ENCODE peak calls at places on chromosomes 4 and X, in five cellular contexts. One of them, this sample, is unnamed.
A peak's percentile ranks its signal among the peaks of the same experiment; 100 is the strongest.

GRCh38 chrX:11381464-11381863 is 88.3 kb downstream of the AMELX start:
- DNase-seq in psoas muscle: no peak
- DNase-seq in cardiac fibroblast: peak; percentile 79
- DNase-seq in SK-N-MC: no peak
- DNase-seq in thoracic aorta: no peak
- DNase-seq in this sample: peak; percentile 50

GRCh38 chr4:153215976-153216375 is 11.7 kb downstream of the TRIM2 start:
- DNase-seq in cardiac fibroblast: no peak
- DNase-seq in psoas muscle: no peak
- DNase-seq in thoracic aorta: no peak
- DNase-seq in SK-N-MC: no peak
- DNase-seq in this sample: no peak

GRCh38 chr4:7660176-7660540 is 225.4 kb upstream of the PSAPL1 start:
- DNase-seq in thoracic aorta: no peak
- DNase-seq in cardiac fibroblast: no peak
- DNase-seq in SK-N-MC: no peak
- DNase-seq in psoas muscle: peak; percentile 24
- DNase-seq in this sample: no peak

GRCh38 chrX:23884427-23885024 is 23.2 kb downstream of the APOO start:
- DNase-seq in psoas muscle: no peak
- DNase-seq in cardiac fibroblast: no peak
- DNase-seq in thoracic aorta: no peak
- DNase-seq in SK-N-MC: no peak
- DNase-seq in this sample: no peak

GRCh38 chr4:89301902-89302301 is 5.7 kb downstream of the GPRIN3 start:
- DNase-seq in psoas muscle: no peak
- DNase-seq in SK-N-MC: no peak
- DNase-seq in cardiac fibroblast: no peak
- DNase-seq in thoracic aorta: no peak
- DNase-seq in this sample: no peak

GRCh38 chr4:139077567-139078355 is 62.2 kb downstream of the NOCT start:
- DNase-seq in psoas muscle: no peak
- DNase-seq in thoracic aorta: no peak
- DNase-seq in cardiac fibroblast: peak; percentile 7
- DNase-seq in SK-N-MC: no peak
- DNase-seq in this sample: no peak

GRCh38 chrX:48785156-48785524 is 1.2 kb upstream of the GATA1 start:
- DNase-seq in cardiac fibroblast: no peak
- DNase-seq in thoracic aorta: no peak
- DNase-seq in psoas muscle: no peak
- DNase-seq in SK-N-MC: no peak
- DNase-seq in this sample: no peak

GRCh38 chrX:44945736-44946135 is 72.7 kb downstream of the KDM6A start:
- DNase-seq in thoracic aorta: no peak
- DNase-seq in psoas muscle: no peak
- DNase-seq in SK-N-MC: no peak
- DNase-seq in cardiac fibroblast: no peak
- DNase-seq in this sample: no peak

GRCh38 chr4:159015862-159016261 is 87.0 kb upstream of the RAPGEF2 start:
- DNase-seq in thoracic aorta: no peak
- DNase-seq in psoas muscle: no peak
- DNase-seq in SK-N-MC: no peak
- DNase-seq in cardiac fibroblast: no peak
- DNase-seq in this sample: no peak

GRCh38 chr4:41214158-41215146 is at the start of gene APBB2:
- DNase-seq in cardiac fibroblast: peak; percentile 98
- DNase-seq in thoracic aorta: peak; percentile 78
- DNase-seq in psoas muscle: peak; percentile 96
- DNase-seq in SK-N-MC: peak; percentile 59
- DNase-seq in this sample: peak; percentile 99

GRCh38 chr4:173538903-173539445 is 8.9 kb upstream of the HAND2 start:
- DNase-seq in psoas muscle: no peak
- DNase-seq in SK-N-MC: no peak
- DNase-seq in cardiac fibroblast: no peak
- DNase-seq in thoracic aorta: no peak
- DNase-seq in this sample: no peak

GRCh38 chr4:150849016-150849415 is 166.1 kb downstream of the LRBA start:
- DNase-seq in cardiac fibroblast: no peak
- DNase-seq in thoracic aorta: no peak
- DNase-seq in psoas muscle: no peak
- DNase-seq in SK-N-MC: no peak
- DNase-seq in this sample: no peak

GRCh38 chrX:68249401-68249831 is 183.9 kb downstream of the OPHN1 start:
- DNase-seq in SK-N-MC: no peak
- DNase-seq in psoas muscle: peak; percentile 60
- DNase-seq in thoracic aorta: no peak
- DNase-seq in cardiac fibroblast: peak; percentile 14
- DNase-seq in this sample: peak; percentile 71

GRCh38 chr4:71466775-71467174 is 128.0 kb downstream of the SLC4A4 start:
- DNase-seq in thoracic aorta: no peak
- DNase-seq in cardiac fibroblast: no peak
- DNase-seq in SK-N-MC: no peak
- DNase-seq in psoas muscle: no peak
- DNase-seq in this sample: no peak

GRCh38 chrX:2967998-2968909 is 38.1 kb upstream of the ARSH start:
- DNase-seq in psoas muscle: no peak
- DNase-seq in SK-N-MC: no peak
- DNase-seq in thoracic aorta: no peak
- DNase-seq in cardiac fibroblast: peak; percentile 56
- DNase-seq in this sample: peak; percentile 34

GRCh38 chr4:160514126-160514525 is 1411.2 kb downstream of the RAPGEF2 start:
- DNase-seq in cardiac fibroblast: no peak
- DNase-seq in SK-N-MC: no peak
- DNase-seq in thoracic aorta: no peak
- DNase-seq in psoas muscle: no peak
- DNase-seq in this sample: no peak

GRCh38 chr4:147447820-147448219 is 33.1 kb upstream of the EDNRA start:
- DNase-seq in cardiac fibroblast: no peak
- DNase-seq in psoas muscle: no peak
- DNase-seq in thoracic aorta: no peak
- DNase-seq in SK-N-MC: no peak
- DNase-seq in this sample: no peak

GRCh38 chr4:44701037-44701436 is 22.8 kb downstream of the GUF1 start:
- DNase-seq in psoas muscle: no peak
- DNase-seq in thoracic aorta: no peak
- DNase-seq in cardiac fibroblast: no peak
- DNase-seq in SK-N-MC: no peak
- DNase-seq in this sample: no peak

GRCh38 chrX:136198678-136199243 is 51.4 kb downstream of the FHL1 start:
- DNase-seq in psoas muscle: peak; percentile 51
- DNase-seq in SK-N-MC: no peak
- DNase-seq in thoracic aorta: no peak
- DNase-seq in cardiac fibroblast: no peak
- DNase-seq in this sample: no peak

GRCh38 chrX:110992611-110993010 is 103.4 kb upstream of the PAK3 start:
- DNase-seq in psoas muscle: no peak
- DNase-seq in thoracic aorta: no peak
- DNase-seq in SK-N-MC: no peak
- DNase-seq in cardiac fibroblast: peak; percentile 13
- DNase-seq in this sample: peak; percentile 63

GRCh38 chr4:94765653-94766052 is 7.9 kb downstream of the BMPR1B start:
- DNase-seq in psoas muscle: no peak
- DNase-seq in thoracic aorta: no peak
- DNase-seq in cardiac fibroblast: no peak
- DNase-seq in SK-N-MC: no peak
- DNase-seq in this sample: no peak

DNA sequence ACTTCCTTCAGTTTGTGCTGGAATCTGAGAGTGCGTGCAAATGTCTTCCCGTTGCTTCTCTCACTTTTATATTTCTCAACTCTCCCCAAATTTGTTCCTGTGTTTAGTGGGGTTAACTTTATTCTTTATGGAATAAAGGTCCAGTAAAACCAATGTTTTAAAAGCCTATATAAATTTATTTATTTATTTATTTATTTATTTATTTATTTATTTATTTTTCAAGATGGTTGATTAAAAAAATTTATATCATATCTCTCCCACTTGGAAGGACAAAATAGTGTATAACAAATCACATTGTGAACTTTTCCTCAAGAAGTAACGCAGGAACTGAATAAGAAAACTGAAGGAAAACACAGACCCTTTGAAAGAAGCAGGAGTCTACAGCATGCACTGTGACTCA is 95.3 kb upstream of the ITM2A start:
- DNase-seq in cardiac fibroblast: no peak
- DNase-seq in thoracic aorta: no peak
- DNase-seq in psoas muscle: no peak
- DNase-seq in SK-N-MC: no peak
- DNase-seq in this sample: no peak
- H3K4me3 ChIP-seq in cardiac fibroblast: no peak overlapping the region
- H3K4me3 ChIP-seq in thoracic aorta: no peak overlapping the region
- H3K4me3 ChIP-seq in psoas muscle: no peak overlapping the region
- H3K4me3 ChIP-seq in SK-N-MC: no peak overlapping the region
- H3K4me3 ChIP-seq in this sample: no peak overlapping the region

GRCh38 chr4:5893013-5893580 is at the start of gene CRMP1:
- DNase-seq in SK-N-MC: no peak
- DNase-seq in cardiac fibroblast: no peak
- DNase-seq in psoas muscle: no peak
- DNase-seq in thoracic aorta: no peak
- DNase-seq in this sample: no peak

GRCh38 chr4:5893591-5893990 is 705 bp upstream of the CRMP1 start:
- DNase-seq in thoracic aorta: no peak
- DNase-seq in cardiac fibroblast: no peak
- DNase-seq in SK-N-MC: no peak
- DNase-seq in psoas muscle: no peak
- DNase-seq in this sample: no peak

GRCh38 chr4:5894266-5894665 is 1.4 kb upstream of the CRMP1 start:
- DNase-seq in cardiac fibroblast: no peak
- DNase-seq in SK-N-MC: no peak
- DNase-seq in psoas muscle: no peak
- DNase-seq in thoracic aorta: no peak
- DNase-seq in this sample: peak; percentile 44

GRCh38 chr4:5891563-5892320 is 1.1 kb downstream of the CRMP1 start:
- DNase-seq in psoas muscle: no peak
- DNase-seq in SK-N-MC: no peak
- DNase-seq in cardiac fibroblast: no peak
- DNase-seq in thoracic aorta: no peak
- DNase-seq in this sample: no peak

DNA sequence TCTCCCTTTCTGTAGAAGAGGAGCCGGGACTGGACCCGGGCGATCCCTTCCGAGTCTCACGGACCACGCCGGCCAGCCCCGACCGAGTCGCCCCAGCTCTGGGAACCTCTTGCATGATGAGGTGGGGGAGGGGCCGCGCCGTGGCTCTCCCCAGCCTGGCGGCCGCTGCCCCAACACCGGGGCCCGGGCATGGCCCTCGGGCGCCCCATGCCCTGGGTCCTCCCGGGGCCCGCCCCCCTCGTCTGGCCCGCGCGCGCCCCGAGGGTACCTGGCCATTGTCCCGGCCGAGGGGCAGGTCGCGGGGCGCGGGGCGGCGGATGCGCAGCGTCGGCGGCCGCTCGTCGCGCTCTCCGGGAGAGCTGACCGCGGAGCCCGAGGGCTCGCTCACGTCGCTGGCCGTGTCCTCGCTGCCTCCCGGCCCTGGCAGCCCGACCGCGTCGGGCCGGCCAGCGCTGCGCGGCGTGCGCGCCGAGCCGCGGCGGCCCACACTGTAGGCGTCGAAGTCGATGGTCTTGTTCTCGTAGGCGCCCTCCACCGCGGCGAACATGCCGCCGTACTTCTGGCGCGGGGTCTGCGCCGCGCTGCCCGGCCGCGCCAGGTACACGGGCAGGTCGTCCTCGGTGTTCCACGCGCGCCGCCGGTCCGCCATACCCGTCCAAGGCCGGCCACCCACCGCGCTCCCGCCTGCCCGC is 419 bp downstream of the CRMP1 start:
- DNase-seq in thoracic aorta: no peak
- DNase-seq in SK-N-MC: no peak
- DNase-seq in cardiac fibroblast: no peak
- DNase-seq in psoas muscle: no peak
- DNase-seq in this sample: no peak
- H3K4me3 ChIP-seq in thoracic aorta: no peak overlapping the region
- H3K4me3 ChIP-seq in SK-N-MC: no peak overlapping the region
- H3K4me3 ChIP-seq in cardiac fibroblast: no peak overlapping the region
- H3K4me3 ChIP-seq in psoas muscle: no peak overlapping the region
- H3K4me3 ChIP-seq in this sample: no peak overlapping the region

DNA sequence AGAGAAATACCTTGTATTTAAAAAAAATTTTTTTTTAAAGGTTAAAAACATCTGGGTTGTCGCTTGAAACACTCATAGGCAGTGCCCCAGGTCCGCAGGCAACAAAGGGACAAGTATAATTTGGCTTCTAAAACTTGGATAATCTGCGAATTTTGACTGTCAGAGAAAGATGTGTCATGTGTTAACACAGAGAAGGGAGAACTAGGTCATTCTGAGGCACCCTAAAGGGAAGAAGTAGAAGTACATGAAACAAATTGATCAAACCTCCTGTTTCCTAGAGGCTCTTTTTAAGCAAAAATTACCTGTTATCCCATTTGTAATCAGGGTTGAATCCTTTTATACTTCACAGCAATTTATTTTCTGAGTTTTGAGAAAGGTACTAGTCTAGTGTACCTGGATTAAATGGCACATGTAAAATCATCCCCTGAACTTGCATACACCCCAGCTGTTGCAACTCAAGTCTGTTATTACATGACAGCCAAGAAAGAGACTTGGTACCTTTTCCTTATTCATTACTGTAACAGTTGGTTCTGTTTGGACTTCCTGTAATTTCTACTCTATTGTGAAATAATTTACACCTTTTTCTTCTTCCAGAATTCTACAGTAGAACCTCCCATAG is 1.7 kb downstream of the SRD5A3 start:
- DNase-seq in thoracic aorta: no peak
- DNase-seq in psoas muscle: no peak
- DNase-seq in cardiac fibroblast: no peak
- DNase-seq in SK-N-MC: no peak
- DNase-seq in this sample: no peak
- H3K4me3 ChIP-seq in thoracic aorta: peak overlapping the region; percentile 97
- H3K4me3 ChIP-seq in psoas muscle: peak overlapping the region; percentile 75
- H3K4me3 ChIP-seq in cardiac fibroblast: peak overlapping the region; percentile 70
- H3K4me3 ChIP-seq in SK-N-MC: peak overlapping the region; percentile 85
- H3K4me3 ChIP-seq in this sample: no peak overlapping the region

GRCh38 chr4:15755781-15756180 is 22.3 kb upstream of the CD38 start:
- DNase-seq in thoracic aorta: no peak
- DNase-seq in psoas muscle: no peak
- DNase-seq in SK-N-MC: no peak
- DNase-seq in cardiac fibroblast: no peak
- DNase-seq in this sample: no peak
- H3K4me3 ChIP-seq in thoracic aorta: no peak overlapping the region
- H3K4me3 ChIP-seq in psoas muscle: no peak overlapping the region
- H3K4me3 ChIP-seq in SK-N-MC: no peak overlapping the region
- H3K4me3 ChIP-seq in cardiac fibroblast: no peak overlapping the region
- H3K4me3 ChIP-seq in this sample: no peak overlapping the region

GRCh38 chr4:112509243-112510190 is 6.5 kb downstream of the NEUROG2 start:
- DNase-seq in psoas muscle: no peak
- DNase-seq in SK-N-MC: no peak
- DNase-seq in thoracic aorta: no peak
- DNase-seq in cardiac fibroblast: no peak
- DNase-seq in this sample: no peak
- H3K4me3 ChIP-seq in psoas muscle: peak overlapping the region; percentile 48
- H3K4me3 ChIP-seq in SK-N-MC: peak overlapping the region; percentile 54
- H3K4me3 ChIP-seq in thoracic aorta: peak overlapping the region; percentile 66
- H3K4me3 ChIP-seq in cardiac fibroblast: no peak overlapping the region
- H3K4me3 ChIP-seq in this sample: no peak overlapping the region

This sample was measured in SJCRH30.